ENCODE peak calls at places on chromosomes 1 and 21, in five cellular contexts. J is progenitor cell of endocrine pancreas; H is activated T-cell treated with anti-CD3 and anti-CD28 coated beads for 24 hours; L is stimulated activated CD8-positive, alpha-beta memory T cell treated with anti-CD3 and anti-CD28 coated beads, Interleukin-7, amount 100 ng/mL, for 1 hour; C is HS-5. X is an unnamed sample.
A peak's percentile ranks its signal among the peaks of the same experiment; 100 is the strongest.

GRCh38 chr1:229208481-229208880 is 62.4 kb upstream of the RAB4A start:
- DNase-seq in J (no peak), L (no peak), H (no peak), C (no peak), X (no peak)

GRCh38 chr1:9476790-9477463 is 62.3 kb upstream of the SLC25A33 start:
- DNase-seq in H (no peak), L (no peak), J (no peak), C (peak; percentile 33), X (no peak)

GRCh38 chr1:226762988-226763740 is 24.1 kb upstream of the ITPKB start:
- DNase-seq in L (no peak), J (no peak), C (no peak), H (no peak), X (no peak)

GRCh38 chr1:96978431-96978830 is 256.8 kb downstream of the PTBP2 start:
- DNase-seq in L (no peak), J (no peak), H (no peak), C (no peak), X (no peak)

GRCh38 chr21:40043423-40043822 is 176.2 kb downstream of the PCP4 start:
- DNase-seq in C (no peak), H (no peak), J (no peak), L (no peak), X (no peak)

GRCh38 chr1:37238376-37239224 is 204.3 kb upstream of the GRIK3 start:
- DNase-seq in L (no peak), H (no peak), C (no peak), J (no peak), X (no peak)

GRCh38 chr1:89166705-89167104 is 9.1 kb downstream of the GBP7 start:
- DNase-seq in C (no peak), L (no peak), H (no peak), J (no peak), X (no peak)

GRCh38 chr21:42452401-42453018 is 43.5 kb downstream of the RSPH1 start:
- DNase-seq in L (no peak), H (no peak), C (no peak), J (no peak), X (no peak)

GRCh38 chr1:9589144-9589718 is 520 bp downstream of the TMEM201 start:
- DNase-seq in H (peak; percentile 25), L (no peak), C (no peak), J (no peak), X (peak; percentile 18)

GRCh38 chr1:18575620-18576019 is 55.0 kb upstream of the PAX7 start:
- DNase-seq in L (no peak), J (peak; percentile 72), C (no peak), H (peak; percentile 11), X (no peak)

GRCh38 chr21:36761685-36762084 is 62.8 kb downstream of the SIM2 start:
- DNase-seq in H (no peak), J (no peak), L (no peak), C (no peak), X (no peak)

GRCh38 chr1:46517932-46518498 is 28.4 kb downstream of the DMBX1 start:
- DNase-seq in H (no peak), C (no peak), L (no peak), J (no peak), X (no peak)

GRCh38 chr1:11498956-11499824 is 20.2 kb downstream of the DISP3 start:
- DNase-seq in C (no peak), J (no peak), L (no peak), H (no peak), X (no peak)

GRCh38 chr21:46021978-46022544 is 40.5 kb downstream of the COL6A1 start:
- DNase-seq in C (no peak), L (no peak), H (no peak), J (no peak), X (no peak)